ENCODE peak calls at places on chromosome 14, in seven cellular contexts. O is WERI-Rb-1, R is psoas muscle, X is GF-D8, F is ELF-1, C is GM12878, B is hepatic stellate cell. T is an unnamed sample.

GRCh38 chr14:67583711-67584644 is 16.1 kb downstream of the PIGH start:
- DNase-seq in O (peak), R (no peak), X (no peak), F (peak), C (no peak), B (peak), T (no peak)

GRCh38 chr14:91935621-91936020 is 11.9 kb downstream of the FBLN5 start:
- DNase-seq in O (no peak), R (no peak), X (no peak), F (no peak), C (no peak), B (no peak), T (no peak)

GRCh38 chr14:101588990-101589389 is 27.7 kb downstream of the DIO3 start:
- DNase-seq in O (no peak), R (no peak), X (no peak), F (peak), C (no peak), B (no peak), T (no peak)

GRCh38 chr14:24965934-24966593 is 83.9 kb downstream of the STXBP6 start:
- DNase-seq in O (no peak), R (no peak), X (no peak), F (peak), C (no peak), B (peak), T (no peak)

GRCh38 chr14:104585966-104586702 is 6.6 kb downstream of the C14orf180 start:
- DNase-seq in O (no peak), R (no peak), X (no peak), F (no peak), C (no peak), B (no peak), T (no peak)

GRCh38 chr14:82642425-82642824 is 1108.8 kb upstream of the SEL1L start:
- DNase-seq in O (no peak), R (no peak), X (no peak), F (peak), C (no peak), B (no peak), T (no peak)

GRCh38 chr14:23729720-23730387 is 93.7 kb downstream of the DHRS2 start:
- DNase-seq in O (peak), R (no peak), X (no peak), F (no peak), C (no peak), B (peak), T (no peak)

GRCh38 chr14:23095196-23096108 is at the start of gene C14orf119:
- DNase-seq in O (peak), R (peak), X (no peak), F (peak), C (peak), B (peak), T (peak)

GRCh38 chr14:92626041-92626440 is 112.5 kb downstream of the RIN3 start:
- DNase-seq in O (no peak), R (no peak), X (no peak), F (no peak), C (no peak), B (no peak), T (no peak)

GRCh38 chr14:99522934-99523660 is 41.9 kb downstream of the CCNK start:
- DNase-seq in O (no peak), R (peak), X (no peak), F (peak), C (no peak), B (no peak), T (no peak)

GRCh38 chr14:57982802-57983201 is 116.9 kb upstream of the SLC35F4 start:
- DNase-seq in O (no peak), R (no peak), X (no peak), F (peak), C (no peak), B (no peak), T (no peak)

GRCh38 chr14:71089974-71090373 is 182.7 kb downstream of the PCNX1 start:
- DNase-seq in O (no peak), R (no peak), X (no peak), F (no peak), C (no peak), B (peak), T (no peak)

GRCh38 chr14:59698793-59699192 is 122.2 kb upstream of the CCDC175 start:
- DNase-seq in O (no peak), R (no peak), X (no peak), F (no peak), C (no peak), B (no peak), T (no peak)

GRCh38 chr14:80549141-80549540 is 337.8 kb upstream of the DIO2 start:
- DNase-seq in O (no peak), R (no peak), X (no peak), F (no peak), C (no peak), B (no peak), T (no peak)

GRCh38 chr14:22478670-22479069 is 110.4 kb downstream of the DAD1 start:
- DNase-seq in O (no peak), R (no peak), X (no peak), F (no peak), C (no peak), B (no peak), T (no peak)

GRCh38 chr14:74620497-74620921 is 8.5 kb upstream of the LTBP2 start:
- DNase-seq in O (no peak), R (no peak), X (no peak), F (peak), C (no peak), B (peak), T (no peak)

GRCh38 chr14:36952702-36953101 is 219.7 kb downstream of the SLC25A21 start:
- DNase-seq in O (no peak), R (no peak), X (no peak), F (no peak), C (no peak), B (peak), T (no peak)

GRCh38 chr14:95527392-95528002 is 7.4 kb upstream of the GLRX5 start:
- DNase-seq in O (peak), R (no peak), X (peak), F (no peak), C (no peak), B (peak), T (no peak)

GRCh38 chr14:94109915-94110250 is 653 bp upstream of the IFI27 start:
- DNase-seq in O (no peak), R (no peak), X (no peak), F (no peak), C (no peak), B (no peak), T (no peak)

GRCh38 chr14:37697489-37698121 is 102.2 kb downstream of the TTC6 start:
- DNase-seq in O (no peak), R (no peak), X (no peak), F (no peak), C (no peak), B (no peak), T (no peak)

GRCh38 chr14:100790785-100791667 is 34.9 kb upstream of the MEG3 start:
- DNase-seq in O (peak), R (peak), X (no peak), F (no peak), C (no peak), B (no peak), T (no peak)

GRCh38 chr14:60189923-60190840 is 25.0 kb upstream of the DHRS7 start:
- DNase-seq in O (no peak), R (no peak), X (no peak), F (no peak), C (no peak), B (no peak), T (no peak)

GRCh38 chr14:104227806-104228205 is 89.4 kb downstream of the KIF26A start:
- DNase-seq in O (no peak), R (peak), X (no peak), F (no peak), C (no peak), B (no peak), T (no peak)

GRCh38 chr14:72024504-72024903 is 92.3 kb downstream of the RGS6 start:
- DNase-seq in O (no peak), R (no peak), X (no peak), F (no peak), C (peak), B (no peak), T (no peak)

GRCh38 chr14:32938719-32939253 is at the start of gene NPAS3:
- DNase-seq in O (no peak), R (no peak), X (no peak), F (no peak), C (no peak), B (no peak), T (no peak)

GRCh38 chr14:20560961-20561360 is at the start of gene RNASE9:
- DNase-seq in O (no peak), R (no peak), X (no peak), F (no peak), C (no peak), B (no peak), T (no peak)

GRCh38 chr14:20413785-20414117 is 450 bp upstream of the TEP1 start:
- DNase-seq in O (no peak), R (no peak), X (no peak), F (no peak), C (no peak), B (no peak), T (no peak)

GRCh38 chr14:37622231-37622923 is 26.9 kb downstream of the TTC6 start:
- DNase-seq in O (peak), R (no peak), X (no peak), F (peak), C (no peak), B (no peak), T (no peak)

GRCh38 chr14:51666070-51666469 is 14.4 kb downstream of the FRMD6 start:
- DNase-seq in O (no peak), R (no peak), X (no peak), F (no peak), C (no peak), B (no peak), T (no peak)

GRCh38 chr14:58332514-58332913 is 34.2 kb downstream of the ARID4A start:
- DNase-seq in O (no peak), R (no peak), X (no peak), F (no peak), C (no peak), B (no peak), T (no peak)

GRCh38 chr14:49479432-49479831 is 106.7 kb downstream of the RPS29 start:
- DNase-seq in O (no peak), R (no peak), X (no peak), F (no peak), C (no peak), B (no peak), T (no peak)

GRCh38 chr14:95504135-95505029 is 12.1 kb downstream of the SYNE3 start:
- DNase-seq in O (no peak), R (no peak), X (no peak), F (no peak), C (no peak), B (peak), T (no peak)

GRCh38 chr14:64946310-64947045 is 3.9 kb upstream of the GPX2 start:
- DNase-seq in O (no peak), R (no peak), X (no peak), F (no peak), C (no peak), B (no peak), T (no peak)

GRCh38 chr14:51398898-51399297 is 158.9 kb downstream of the TMX1 start:
- DNase-seq in O (no peak), R (no peak), X (no peak), F (no peak), C (no peak), B (peak), T (no peak)

GRCh38 chr14:68836093-68836492 is 43.2 kb upstream of the ZFP36L1 start:
- DNase-seq in O (no peak), R (no peak), X (no peak), F (no peak), C (no peak), B (no peak), T (no peak)

GRCh38 chr14:76926521-76927251 is 100.5 kb downstream of the LRRC74A start:
- DNase-seq in O (no peak), R (peak), X (no peak), F (no peak), C (no peak), B (peak), T (no peak)

GRCh38 chr14:96497586-96497985 is 4.6 kb upstream of the PAPOLA start:
- DNase-seq in O (no peak), R (no peak), X (no peak), F (peak), C (no peak), B (no peak), T (no peak)

GRCh38 chr14:99755068-99755405 is 38.2 kb upstream of the EML1 start:
- DNase-seq in O (no peak), R (no peak), X (no peak), F (no peak), C (no peak), B (no peak), T (no peak)

T was measured in GM12864.